ENCODE peak calls at places on chromosomes 4 and X, in six cellular contexts. One of them, this sample, is unnamed.

GRCh38 chrX:133994576-133994975 is 9.2 kb upstream of the GPC3 start:
- DNase-seq in Peyer's patch: no peak
- DNase-seq in spleen: no peak
- DNase-seq in B cell: no peak
- DNase-seq in ovary: no peak
- DNase-seq in stomach: no peak
- DNase-seq in this sample: no peak

GRCh38 chr4:173530326-173531062 is 465 bp upstream of the HAND2 start:
- DNase-seq in spleen: no peak
- DNase-seq in B cell: no peak
- DNase-seq in Peyer's patch: no peak
- DNase-seq in stomach: no peak
- DNase-seq in ovary: no peak
- DNase-seq in this sample: no peak

GRCh38 chr4:55296076-55296475 is 50.0 kb upstream of the SRD5A3 start:
- DNase-seq in spleen: no peak
- DNase-seq in ovary: no peak
- DNase-seq in B cell: no peak
- DNase-seq in Peyer's patch: no peak
- DNase-seq in stomach: no peak
- DNase-seq in this sample: no peak

GRCh38 chrX:2514131-2514530 is 13.4 kb upstream of the DHRSX start:
- DNase-seq in B cell: no peak
- DNase-seq in spleen: peak; percentile 68
- DNase-seq in Peyer's patch: no peak
- DNase-seq in stomach: no peak
- DNase-seq in ovary: no peak
- DNase-seq in this sample: no peak

GRCh38 chr4:128823025-128823661 is 13.6 kb downstream of the JADE1 start:
- DNase-seq in B cell: no peak
- DNase-seq in spleen: no peak
- DNase-seq in Peyer's patch: no peak
- DNase-seq in stomach: no peak
- DNase-seq in ovary: no peak
- DNase-seq in this sample: no peak

GRCh38 chr4:75302648-75303047 is 211.6 kb downstream of the RCHY1 start:
- DNase-seq in stomach: no peak
- DNase-seq in Peyer's patch: no peak
- DNase-seq in B cell: no peak
- DNase-seq in spleen: no peak
- DNase-seq in ovary: no peak
- DNase-seq in this sample: no peak

GRCh38 chr4:4386296-4386735 is 586 bp upstream of the NSG1 start:
- DNase-seq in Peyer's patch: no peak
- DNase-seq in ovary: no peak
- DNase-seq in spleen: no peak
- DNase-seq in B cell: no peak
- DNase-seq in stomach: no peak
- DNase-seq in this sample: no peak

GRCh38 chr4:105343523-105343931 is 130.3 kb downstream of the PPA2 start:
- DNase-seq in ovary: no peak
- DNase-seq in spleen: no peak
- DNase-seq in stomach: no peak
- DNase-seq in B cell: no peak
- DNase-seq in Peyer's patch: no peak
- DNase-seq in this sample: no peak

GRCh38 chr4:67327245-67327860 is 217.9 kb downstream of the CENPC start:
- DNase-seq in B cell: peak; percentile 51
- DNase-seq in stomach: peak; percentile 57
- DNase-seq in ovary: no peak
- DNase-seq in Peyer's patch: peak; percentile 17
- DNase-seq in spleen: no peak
- DNase-seq in this sample: peak; percentile 64

GRCh38 chrX:19177710-19178109 is 55.4 kb upstream of the ADGRG2 start:
- DNase-seq in Peyer's patch: no peak
- DNase-seq in stomach: no peak
- DNase-seq in spleen: no peak
- DNase-seq in ovary: no peak
- DNase-seq in B cell: no peak
- DNase-seq in this sample: no peak

GRCh38 chr4:75710246-75710645 is 14.1 kb upstream of the USO1 start:
- DNase-seq in Peyer's patch: no peak
- DNase-seq in B cell: no peak
- DNase-seq in ovary: no peak
- DNase-seq in stomach: no peak
- DNase-seq in spleen: no peak
- DNase-seq in this sample: no peak

GRCh38 chr4:169311643-169312365 is 41.0 kb upstream of the SH3RF1 start:
- DNase-seq in Peyer's patch: no peak
- DNase-seq in stomach: peak; percentile 33
- DNase-seq in B cell: no peak
- DNase-seq in ovary: no peak
- DNase-seq in spleen: no peak
- DNase-seq in this sample: peak; percentile 60

GRCh38 chr4:118939169-118939779 is 50.6 kb downstream of the SYNPO2 start:
- DNase-seq in ovary: no peak
- DNase-seq in stomach: no peak
- DNase-seq in B cell: no peak
- DNase-seq in spleen: no peak
- DNase-seq in Peyer's patch: no peak
- DNase-seq in this sample: no peak

GRCh38 chr4:8238061-8238511 is 31.5 kb upstream of the HTRA3 start:
- DNase-seq in stomach: peak; percentile 45
- DNase-seq in B cell: peak; percentile 78
- DNase-seq in ovary: no peak
- DNase-seq in Peyer's patch: peak; percentile 78
- DNase-seq in spleen: peak; percentile 88
- DNase-seq in this sample: no peak

GRCh38 chrX:139008185-139008584 is 296.7 kb upstream of the FGF13 start:
- DNase-seq in B cell: no peak
- DNase-seq in Peyer's patch: no peak
- DNase-seq in ovary: no peak
- DNase-seq in spleen: no peak
- DNase-seq in stomach: no peak
- DNase-seq in this sample: no peak

DNA sequence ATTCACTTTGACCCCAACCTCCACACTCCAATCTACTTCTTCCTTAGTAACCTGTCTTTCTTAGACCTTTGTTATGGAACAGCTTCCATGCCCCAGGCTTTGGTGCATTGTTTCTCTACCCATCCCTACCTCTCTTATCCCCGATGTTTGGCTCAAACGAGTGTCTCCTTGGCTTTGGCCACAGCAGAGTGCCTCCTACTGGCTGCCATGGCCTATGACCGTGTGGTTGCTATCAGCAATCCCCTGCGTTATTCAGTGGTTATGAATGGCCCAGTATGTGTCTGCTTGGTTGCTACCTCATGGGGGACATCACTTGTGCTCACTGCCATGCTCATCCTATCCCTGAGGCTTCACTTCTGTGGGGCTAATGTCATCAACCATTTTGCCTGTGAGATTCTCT is 344 bp downstream of the OR13H1 start:
- DNase-seq in stomach: no peak
- DNase-seq in Peyer's patch: no peak
- DNase-seq in ovary: no peak
- DNase-seq in spleen: no peak
- DNase-seq in B cell: no peak
- DNase-seq in this sample: no peak
- TF ChIP-seq CTCF in stomach: no peak
- TF ChIP-seq CTCF in Peyer's patch: no peak
- TF ChIP-seq CTCF in ovary: no peak
- TF ChIP-seq CTCF in spleen: no peak
- TF ChIP-seq CTCF in B cell: no peak
- TF ChIP-seq CTCF in this sample: no peak

GRCh38 chr4:165096776-165097175 is 15.9 kb downstream of the TMEM192 start:
- DNase-seq in spleen: no peak
- DNase-seq in B cell: no peak
- DNase-seq in ovary: no peak
- DNase-seq in Peyer's patch: no peak
- DNase-seq in stomach: no peak
- DNase-seq in this sample: peak; percentile 40
- TF ChIP-seq CTCF in spleen: peak; percentile 25
- TF ChIP-seq CTCF in B cell: peak; percentile 50
- TF ChIP-seq CTCF in ovary: no peak
- TF ChIP-seq CTCF in Peyer's patch: peak; percentile 37
- TF ChIP-seq CTCF in stomach: peak; percentile 24
- TF ChIP-seq CTCF in this sample: peak; percentile 47

GRCh38 chrX:13898084-13898483 is 81.2 kb upstream of the GPM6B start:
- DNase-seq in spleen: no peak
- DNase-seq in Peyer's patch: no peak
- DNase-seq in stomach: no peak
- DNase-seq in ovary: no peak
- DNase-seq in B cell: no peak
- DNase-seq in this sample: peak; percentile 15
- TF ChIP-seq CTCF in spleen: no peak
- TF ChIP-seq CTCF in Peyer's patch: no peak
- TF ChIP-seq CTCF in stomach: no peak
- TF ChIP-seq CTCF in ovary: no peak
- TF ChIP-seq CTCF in B cell: no peak
- TF ChIP-seq CTCF in this sample: peak; percentile 32

GRCh38 chr4:100311181-100311580 is 120.9 kb upstream of the DDIT4L start:
- DNase-seq in Peyer's patch: no peak
- DNase-seq in B cell: no peak
- DNase-seq in spleen: no peak
- DNase-seq in ovary: no peak
- DNase-seq in stomach: no peak
- DNase-seq in this sample: no peak
- TF ChIP-seq CTCF in Peyer's patch: no peak
- TF ChIP-seq CTCF in B cell: no peak
- TF ChIP-seq CTCF in spleen: no peak
- TF ChIP-seq CTCF in ovary: no peak
- TF ChIP-seq CTCF in stomach: no peak
- TF ChIP-seq CTCF in this sample: no peak

GRCh38 chr4:177367336-177367735 is 57.7 kb downstream of the NEIL3 start:
- DNase-seq in Peyer's patch: no peak
- DNase-seq in stomach: no peak
- DNase-seq in B cell: no peak
- DNase-seq in ovary: no peak
- DNase-seq in spleen: no peak
- DNase-seq in this sample: no peak
- TF ChIP-seq CTCF in Peyer's patch: peak; percentile 12
- TF ChIP-seq CTCF in stomach: no peak
- TF ChIP-seq CTCF in B cell: no peak
- TF ChIP-seq CTCF in ovary: no peak
- TF ChIP-seq CTCF in spleen: no peak
- TF ChIP-seq CTCF in this sample: no peak

GRCh38 chrX:153649178-153649914 is 2.3 kb downstream of the DUSP9 start:
- DNase-seq in B cell: peak; percentile 43
- DNase-seq in stomach: no peak
- DNase-seq in spleen: peak; percentile 77
- DNase-seq in ovary: peak; percentile 10
- DNase-seq in Peyer's patch: peak; percentile 20
- DNase-seq in this sample: peak; percentile 80
- TF ChIP-seq CTCF in B cell: peak; percentile 45
- TF ChIP-seq CTCF in stomach: no peak
- TF ChIP-seq CTCF in spleen: peak; percentile 37
- TF ChIP-seq CTCF in ovary: no peak
- TF ChIP-seq CTCF in Peyer's patch: peak; percentile 34
- TF ChIP-seq CTCF in this sample: peak; percentile 65

This sample was measured in GM10248.